ENCODE peak calls at places on chromosomes 1 and 21, in six cellular contexts. U is endodermal cell; Q is NCI-H1105; O is caudate nucleus; Z is NAMALWA; G is stimulated activated CD8-positive, alpha-beta memory T cell treated with anti-CD3 and anti-CD28 coated beads, Interleukin-4, amount 100 ng/mL, for 4 hours. N is an unnamed sample.

GRCh38 chr1:9107156-9107555 is 21.7 kb downstream of the GPR157 start:
- DNase-seq in G (no peak), O (no peak), Q (no peak), U (no peak), Z (no peak), N (no peak)

GRCh38 chr1:61111084-61112050 is 29.0 kb downstream of the NFIA start:
- DNase-seq in Q (no peak), G (no peak), Z (no peak), O (no peak), U (no peak), N (no peak)

GRCh38 chr1:9326596-9326995 is 33.9 kb downstream of the SPSB1 start:
- DNase-seq in U (no peak), Q (no peak), O (no peak), G (no peak), Z (no peak), N (no peak)

GRCh38 chr1:198281911-198282310 is 125.1 kb downstream of the NEK7 start:
- DNase-seq in O (no peak), G (no peak), Q (no peak), U (no peak), Z (no peak), N (no peak)

GRCh38 chr1:23524716-23525401 is 6.2 kb downstream of the E2F2 start:
- DNase-seq in G (no peak), O (no peak), Z (peak), U (no peak), Q (peak), N (no peak)

GRCh38 chr1:213999732-214000131 is 12.0 kb downstream of the PROX1 start:
- DNase-seq in Z (no peak), Q (no peak), O (no peak), G (no peak), U (no peak), N (no peak)

GRCh38 chr1:32580348-32581017 is 41.3 kb downstream of the ZBTB8A start:
- DNase-seq in Q (no peak), U (no peak), Z (no peak), O (no peak), G (no peak), N (no peak)

GRCh38 chr21:27681841-27682240 is 715.0 kb upstream of the ADAMTS5 start:
- DNase-seq in Q (no peak), U (no peak), G (no peak), O (no peak), Z (no peak), N (no peak)

GRCh38 chr1:29462096-29462495 is 225.8 kb downstream of the PTPRU start:
- DNase-seq in U (peak), O (no peak), Z (no peak), G (no peak), Q (no peak), N (no peak)

GRCh38 chr1:184157396-184157747 is 105.8 kb downstream of the TSEN15 start:
- DNase-seq in G (no peak), U (no peak), Q (no peak), Z (no peak), O (no peak), N (no peak)

GRCh38 chr21:45533731-45534571 is 8.3 kb downstream of the SLC19A1 start:
- DNase-seq in Q (no peak), Z (no peak), O (no peak), U (peak), G (no peak), N (no peak)

GRCh38 chr1:245901565-245901964 is 605.5 kb downstream of the SMYD3 start:
- DNase-seq in Z (no peak), G (no peak), Q (no peak), U (no peak), O (no peak), N (no peak)

GRCh38 chr1:213061263-213061662 is 10.2 kb downstream of the RPS6KC1 start:
- DNase-seq in O (no peak), Z (no peak), Q (no peak), G (no peak), U (peak), N (no peak)

GRCh38 chr1:34199927-34200326 is 23.2 kb downstream of the C1orf94 start:
- DNase-seq in Z (no peak), G (no peak), Q (no peak), O (no peak), U (no peak), N (no peak)

GRCh38 chr1:149997585-149998262 is 12.8 kb downstream of the OTUD7B start:
- DNase-seq in Z (peak), U (no peak), O (no peak), G (no peak), Q (no peak), N (no peak)

GRCh38 chr1:232978091-232978634 is 27.8 kb downstream of the NTPCR start:
- DNase-seq in Q (no peak), G (no peak), Z (no peak), O (no peak), U (no peak), N (no peak)

GRCh38 chr1:19643602-19644419 is at the start of gene NBL1:
- DNase-seq in Q (peak), U (peak), G (peak), Z (no peak), O (peak), N (no peak)

GRCh38 chr1:153663211-153663610 is 4.7 kb downstream of the SNAPIN start:
- DNase-seq in U (no peak), O (no peak), Q (no peak), G (no peak), Z (no peak), N (no peak)

GRCh38 chr21:20802631-20803260 is 195.5 kb upstream of the NCAM2 start:
- DNase-seq in G (no peak), Z (no peak), U (no peak), O (no peak), Q (no peak), N (no peak)

GRCh38 chr1:59142663-59143487 is 154.0 kb upstream of the FGGY start:
- DNase-seq in O (no peak), Q (no peak), G (no peak), U (peak), Z (no peak), N (no peak)

GRCh38 chr1:67888208-67888607 is 54.9 kb upstream of the GNG12 start:
- DNase-seq in O (no peak), Z (no peak), G (no peak), U (no peak), Q (no peak), N (no peak)